ENCODE peak calls at places on chromosomes 7 and 10, in five cellular contexts. One of them, this sample, is unnamed.

GRCh38 chr7:57867884-57868701 is 418.1 kb downstream of the ZNF716 start:
- DNase-seq in psoas muscle: peak
- DNase-seq in stomach: no peak
- DNase-seq in upper lobe of left lung: peak
- DNase-seq in fibroblast of lung: no peak
- DNase-seq in this sample: peak

GRCh38 chr10:12081879-12082560 is 13.3 kb downstream of the DHTKD1 start:
- DNase-seq in psoas muscle: no peak
- DNase-seq in stomach: no peak
- DNase-seq in upper lobe of left lung: no peak
- DNase-seq in fibroblast of lung: peak
- DNase-seq in this sample: no peak

GRCh38 chr7:155459133-155459866 is 1.4 kb downstream of the EN2 start:
- DNase-seq in psoas muscle: no peak
- DNase-seq in stomach: no peak
- DNase-seq in upper lobe of left lung: no peak
- DNase-seq in fibroblast of lung: no peak
- DNase-seq in this sample: no peak

GRCh38 chr7:13286916-13287315 is 599.5 kb downstream of the ARL4A start:
- DNase-seq in psoas muscle: no peak
- DNase-seq in stomach: no peak
- DNase-seq in upper lobe of left lung: no peak
- DNase-seq in fibroblast of lung: no peak
- DNase-seq in this sample: no peak

GRCh38 chr7:130887182-130888016 is 153.4 kb upstream of the KLF14 start:
- DNase-seq in psoas muscle: peak
- DNase-seq in stomach: no peak
- DNase-seq in upper lobe of left lung: no peak
- DNase-seq in fibroblast of lung: peak
- DNase-seq in this sample: no peak

GRCh38 chr7:31027161-31027965 is 24.7 kb upstream of the ADCYAP1R1 start:
- DNase-seq in psoas muscle: peak
- DNase-seq in stomach: no peak
- DNase-seq in upper lobe of left lung: no peak
- DNase-seq in fibroblast of lung: no peak
- DNase-seq in this sample: peak

GRCh38 chr10:125494631-125495239 is 188.2 kb downstream of the TEX36 start:
- DNase-seq in psoas muscle: no peak
- DNase-seq in stomach: no peak
- DNase-seq in upper lobe of left lung: no peak
- DNase-seq in fibroblast of lung: no peak
- DNase-seq in this sample: no peak

GRCh38 chr10:28869606-28870201 is 192.4 kb downstream of the BAMBI start:
- DNase-seq in psoas muscle: no peak
- DNase-seq in stomach: no peak
- DNase-seq in upper lobe of left lung: no peak
- DNase-seq in fibroblast of lung: no peak
- DNase-seq in this sample: no peak

GRCh38 chr10:131245475-131246059 is 66.0 kb downstream of the TCERG1L start:
- DNase-seq in psoas muscle: no peak
- DNase-seq in stomach: no peak
- DNase-seq in upper lobe of left lung: peak
- DNase-seq in fibroblast of lung: no peak
- DNase-seq in this sample: no peak

GRCh38 chr7:155858521-155859061 is 46.3 kb upstream of the SHH start:
- DNase-seq in psoas muscle: no peak
- DNase-seq in stomach: peak
- DNase-seq in upper lobe of left lung: no peak
- DNase-seq in fibroblast of lung: peak
- DNase-seq in this sample: no peak

GRCh38 chr7:42151309-42151708 is 85.7 kb downstream of the GLI3 start:
- DNase-seq in psoas muscle: no peak
- DNase-seq in stomach: no peak
- DNase-seq in upper lobe of left lung: no peak
- DNase-seq in fibroblast of lung: peak
- DNase-seq in this sample: no peak

GRCh38 chr7:85070967-85071628 is 115.8 kb downstream of the SEMA3D start:
- DNase-seq in psoas muscle: no peak
- DNase-seq in stomach: no peak
- DNase-seq in upper lobe of left lung: no peak
- DNase-seq in fibroblast of lung: peak
- DNase-seq in this sample: no peak

GRCh38 chr10:116190883-116191282 is 82.1 kb downstream of the GFRA1 start:
- DNase-seq in psoas muscle: no peak
- DNase-seq in stomach: no peak
- DNase-seq in upper lobe of left lung: no peak
- DNase-seq in fibroblast of lung: no peak
- DNase-seq in this sample: no peak

GRCh38 chr10:78846770-78847169 is 222.0 kb upstream of the ZMIZ1 start:
- DNase-seq in psoas muscle: peak
- DNase-seq in stomach: no peak
- DNase-seq in upper lobe of left lung: no peak
- DNase-seq in fibroblast of lung: no peak
- DNase-seq in this sample: no peak

GRCh38 chr10:90975096-90975495 is 54.2 kb upstream of the ANKRD1 start:
- DNase-seq in psoas muscle: no peak
- DNase-seq in stomach: no peak
- DNase-seq in upper lobe of left lung: no peak
- DNase-seq in fibroblast of lung: no peak
- DNase-seq in this sample: no peak

GRCh38 chr7:143467724-143468123 is 9.9 kb upstream of the TAS2R41 start:
- DNase-seq in psoas muscle: no peak
- DNase-seq in stomach: no peak
- DNase-seq in upper lobe of left lung: no peak
- DNase-seq in fibroblast of lung: no peak
- DNase-seq in this sample: no peak

GRCh38 chr7:29971566-29972314 is 17.9 kb downstream of the SCRN1 start:
- DNase-seq in psoas muscle: no peak
- DNase-seq in stomach: no peak
- DNase-seq in upper lobe of left lung: no peak
- DNase-seq in fibroblast of lung: no peak
- DNase-seq in this sample: no peak

GRCh38 chr7:128892521-128893250 is 17.8 kb downstream of the KCP start:
- DNase-seq in psoas muscle: no peak
- DNase-seq in stomach: no peak
- DNase-seq in upper lobe of left lung: peak
- DNase-seq in fibroblast of lung: no peak
- DNase-seq in this sample: no peak

GRCh38 chr10:23530079-23530478 is 91.2 kb downstream of the OTUD1 start:
- DNase-seq in psoas muscle: no peak
- DNase-seq in stomach: no peak
- DNase-seq in upper lobe of left lung: no peak
- DNase-seq in fibroblast of lung: peak
- DNase-seq in this sample: no peak

GRCh38 chr10:4219901-4220300 is 434.9 kb upstream of the KLF6 start:
- DNase-seq in psoas muscle: no peak
- DNase-seq in stomach: no peak
- DNase-seq in upper lobe of left lung: no peak
- DNase-seq in fibroblast of lung: no peak
- DNase-seq in this sample: no peak

GRCh38 chr7:96723622-96724021 is 14.0 kb upstream of the SEM1 start:
- DNase-seq in psoas muscle: no peak
- DNase-seq in stomach: no peak
- DNase-seq in upper lobe of left lung: no peak
- DNase-seq in fibroblast of lung: no peak
- DNase-seq in this sample: no peak

GRCh38 chr10:116274141-116274861 is 1.3 kb upstream of the GFRA1 start:
- DNase-seq in psoas muscle: no peak
- DNase-seq in stomach: no peak
- DNase-seq in upper lobe of left lung: peak
- DNase-seq in fibroblast of lung: peak
- DNase-seq in this sample: peak

GRCh38 chr7:105816270-105816843 is 60.0 kb downstream of the ATXN7L1 start:
- DNase-seq in psoas muscle: no peak
- DNase-seq in stomach: no peak
- DNase-seq in upper lobe of left lung: no peak
- DNase-seq in fibroblast of lung: no peak
- DNase-seq in this sample: no peak

GRCh38 chr7:44769381-44770209 is 20.9 kb downstream of the ZMIZ2 start:
- DNase-seq in psoas muscle: no peak
- DNase-seq in stomach: no peak
- DNase-seq in upper lobe of left lung: no peak
- DNase-seq in fibroblast of lung: peak
- DNase-seq in this sample: peak

GRCh38 chr10:75395171-75395954 is 6.2 kb downstream of the ZNF503 start:
- DNase-seq in psoas muscle: peak
- DNase-seq in stomach: peak
- DNase-seq in upper lobe of left lung: peak
- DNase-seq in fibroblast of lung: peak
- DNase-seq in this sample: peak

GRCh38 chr7:22601812-22602568 is 102.0 kb upstream of the STEAP1B start:
- DNase-seq in psoas muscle: no peak
- DNase-seq in stomach: no peak
- DNase-seq in upper lobe of left lung: no peak
- DNase-seq in fibroblast of lung: peak
- DNase-seq in this sample: no peak

GRCh38 chr7:14332155-14332554 is 342.7 kb upstream of the ETV1 start:
- DNase-seq in psoas muscle: no peak
- DNase-seq in stomach: no peak
- DNase-seq in upper lobe of left lung: no peak
- DNase-seq in fibroblast of lung: peak
- DNase-seq in this sample: no peak

GRCh38 chr7:41732279-41733062 is 29.6 kb upstream of the INHBA start:
- DNase-seq in psoas muscle: no peak
- DNase-seq in stomach: no peak
- DNase-seq in upper lobe of left lung: no peak
- DNase-seq in fibroblast of lung: peak
- DNase-seq in this sample: peak

GRCh38 chr10:21681156-21681555 is 147.1 kb downstream of the MLLT10 start:
- DNase-seq in psoas muscle: no peak
- DNase-seq in stomach: no peak
- DNase-seq in upper lobe of left lung: no peak
- DNase-seq in fibroblast of lung: no peak
- DNase-seq in this sample: no peak

GRCh38 chr7:43136064-43136463 is 23.6 kb downstream of the HECW1 start:
- DNase-seq in psoas muscle: no peak
- DNase-seq in stomach: no peak
- DNase-seq in upper lobe of left lung: no peak
- DNase-seq in fibroblast of lung: no peak
- DNase-seq in this sample: no peak

DNA sequence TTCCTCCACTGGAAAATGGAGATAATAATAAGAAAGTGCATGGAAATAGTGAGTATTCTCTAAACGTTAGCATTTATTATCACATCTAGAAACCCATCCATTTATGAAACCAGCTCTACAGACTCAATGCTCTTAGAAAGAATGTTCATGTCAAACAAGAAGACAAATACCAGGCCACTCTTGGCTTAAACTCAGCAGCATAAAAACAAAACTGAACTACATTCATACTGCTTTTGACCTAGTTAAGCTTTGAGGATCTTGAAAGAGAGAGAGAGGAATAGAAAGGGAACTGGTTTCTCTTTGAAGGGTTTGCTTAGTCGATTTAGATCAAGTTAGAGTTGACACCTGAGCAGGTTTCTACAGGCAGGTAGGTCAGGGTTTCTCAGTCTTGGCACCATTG is 332.9 kb upstream of the PRKCQ start:
- DNase-seq in psoas muscle: no peak
- DNase-seq in stomach: no peak
- DNase-seq in upper lobe of left lung: no peak
- DNase-seq in fibroblast of lung: peak
- DNase-seq in this sample: no peak
- H3K27ac ChIP-seq in psoas muscle: no peak
- H3K27ac ChIP-seq in stomach: no peak
- H3K27ac ChIP-seq in upper lobe of left lung: no peak
- H3K27ac ChIP-seq in fibroblast of lung: no peak
- H3K27ac ChIP-seq in this sample: no peak

GRCh38 chr10:121084675-121085070 is 233.5 kb downstream of the WDR11 start:
- DNase-seq in psoas muscle: no peak
- DNase-seq in stomach: no peak
- DNase-seq in upper lobe of left lung: no peak
- DNase-seq in fibroblast of lung: no peak
- DNase-seq in this sample: no peak
- H3K27ac ChIP-seq in psoas muscle: no peak
- H3K27ac ChIP-seq in stomach: no peak
- H3K27ac ChIP-seq in upper lobe of left lung: no peak
- H3K27ac ChIP-seq in fibroblast of lung: no peak
- H3K27ac ChIP-seq in this sample: no peak

DNA sequence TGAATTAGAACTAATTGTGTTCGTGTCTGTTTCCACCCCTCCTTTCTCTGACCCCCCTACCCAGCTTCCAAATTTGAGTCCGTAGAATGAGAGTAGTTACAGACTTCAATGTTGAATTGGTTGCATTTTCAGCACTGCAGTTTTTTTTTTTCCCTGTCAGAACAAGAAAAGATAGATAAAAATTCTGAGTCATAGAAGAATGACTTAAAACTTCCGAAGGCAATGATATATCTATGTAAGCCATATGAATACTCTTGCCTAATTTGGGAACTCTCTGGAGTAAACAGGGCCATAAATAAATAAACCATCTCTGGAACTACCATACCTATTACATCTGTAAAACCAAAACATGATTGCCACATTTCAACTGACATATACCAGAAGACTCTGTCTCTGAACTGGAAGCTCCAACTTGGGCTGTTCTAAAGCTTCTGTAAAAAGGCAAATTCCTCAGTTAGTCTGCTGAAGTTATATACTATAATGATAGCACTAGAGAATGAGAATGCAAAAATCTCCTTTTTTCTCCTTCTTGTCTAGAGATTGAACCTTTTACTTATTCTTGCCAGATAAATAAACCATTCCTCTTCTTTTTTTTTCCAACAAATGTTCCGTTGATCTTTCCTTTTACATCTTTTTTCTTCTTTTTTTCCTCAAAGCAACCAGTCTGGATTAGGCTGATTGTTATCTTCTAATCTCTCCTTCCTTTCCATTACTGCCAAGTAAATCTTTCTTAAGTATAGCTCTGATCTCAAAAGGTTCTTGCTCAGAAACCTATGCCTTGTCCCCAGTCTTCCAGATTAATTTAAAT is 23.5 kb downstream of the VCL start:
- DNase-seq in psoas muscle: no peak
- DNase-seq in stomach: no peak
- DNase-seq in upper lobe of left lung: no peak
- DNase-seq in fibroblast of lung: peak
- DNase-seq in this sample: no peak
- H3K27ac ChIP-seq in psoas muscle: peak
- H3K27ac ChIP-seq in stomach: no peak
- H3K27ac ChIP-seq in upper lobe of left lung: no peak
- H3K27ac ChIP-seq in fibroblast of lung: peak
- H3K27ac ChIP-seq in this sample: no peak

GRCh38 chr7:18531539-18531938 is 36.0 kb downstream of the HDAC9 start:
- DNase-seq in psoas muscle: no peak
- DNase-seq in stomach: no peak
- DNase-seq in upper lobe of left lung: no peak
- DNase-seq in fibroblast of lung: no peak
- DNase-seq in this sample: no peak

GRCh38 chr7:18534481-18534880 is 38.9 kb downstream of the HDAC9 start:
- DNase-seq in psoas muscle: no peak
- DNase-seq in stomach: no peak
- DNase-seq in upper lobe of left lung: no peak
- DNase-seq in fibroblast of lung: no peak
- DNase-seq in this sample: no peak

GRCh38 chr7:18530224-18531179 is 35.0 kb downstream of the HDAC9 start:
- DNase-seq in psoas muscle: no peak
- DNase-seq in stomach: no peak
- DNase-seq in upper lobe of left lung: no peak
- DNase-seq in fibroblast of lung: no peak
- DNase-seq in this sample: no peak

GRCh38 chr7:18535811-18536413 is 40.4 kb downstream of the HDAC9 start:
- DNase-seq in psoas muscle: no peak
- DNase-seq in stomach: no peak
- DNase-seq in upper lobe of left lung: no peak
- DNase-seq in fibroblast of lung: no peak
- DNase-seq in this sample: no peak

GRCh38 chr7:18532813-18533212 is 37.3 kb downstream of the HDAC9 start:
- DNase-seq in psoas muscle: no peak
- DNase-seq in stomach: no peak
- DNase-seq in upper lobe of left lung: no peak
- DNase-seq in fibroblast of lung: no peak
- DNase-seq in this sample: no peak
- H3K27ac ChIP-seq in psoas muscle: no peak
- H3K27ac ChIP-seq in stomach: no peak
- H3K27ac ChIP-seq in upper lobe of left lung: no peak
- H3K27ac ChIP-seq in fibroblast of lung: no peak
- H3K27ac ChIP-seq in this sample: no peak

This sample was measured in right cardiac atrium.